ENCODE peak calls at places on chromosomes 3 and 15, in four cellular contexts. L is heart right ventricle; E is activated naive CD8-positive, alpha-beta T cell treated with anti-CD3 and anti-CD28 coated beads, Interleukin-2, amount 50 U/mL, for 16 hours; J is activated CD4-positive, alpha-beta T cell treated with anti-CD3 and anti-CD28 coated beads, Interleukin-2, amount 10 ng/mL, durations not matched to agents 7 days and 5 days. H is an unnamed sample.

GRCh38 chr15:75775296-75776074 is 62.8 kb upstream of the CSPG4 start:
- DNase-seq in L (no peak), E (no peak), J (no peak), H (no peak)

GRCh38 chr3:167656821-167657220 is 3.1 kb upstream of the WDR49 start:
- DNase-seq in J (no peak), L (no peak), E (no peak), H (no peak)

GRCh38 chr3:127712881-127713771 is 40.4 kb downstream of the ABTB1 start:
- DNase-seq in E (no peak), J (no peak), L (no peak), H (no peak)

GRCh38 chr3:186107148-186108105 is 1.5 kb downstream of the ETV5 start:
- DNase-seq in E (no peak), L (peak; percentile 58), J (peak; percentile 56), H (peak; percentile 76)

GRCh38 chr3:148896062-148896461 is 31.0 kb downstream of the CPA3 start:
- DNase-seq in J (no peak), L (no peak), E (no peak), H (no peak)

GRCh38 chr3:69009559-69010410 is 3.7 kb downstream of the EOGT start:
- DNase-seq in E (no peak), J (no peak), L (no peak), H (no peak)

GRCh38 chr3:168839692-168840091 is 744.0 kb upstream of the GOLIM4 start:
- DNase-seq in L (no peak), E (no peak), J (no peak), H (no peak)

GRCh38 chr15:38879909-38880471 is 315.4 kb upstream of the RASGRP1 start:
- DNase-seq in E (no peak), J (no peak), L (peak; percentile 9), H (no peak)

GRCh38 chr3:54240319-54240718 is 118.0 kb downstream of the CACNA2D3 start:
- DNase-seq in J (no peak), E (no peak), L (no peak), H (no peak)

GRCh38 chr3:17771177-17772048 is 29.0 kb upstream of the TBC1D5 start:
- DNase-seq in J (no peak), L (no peak), E (no peak), H (no peak)

GRCh38 chr15:65952425-65953053 is 83.2 kb downstream of the RAB11A start:
- DNase-seq in E (no peak), J (no peak), L (no peak), H (no peak)

GRCh38 chr15:59406446-59406845 is 31.5 kb upstream of the FAM81A start:
- DNase-seq in J (no peak), E (no peak), L (no peak), H (no peak)

GRCh38 chr3:535566-536416 is 339.2 kb downstream of the CHL1 start:
- DNase-seq in L (peak; percentile 24), E (no peak), J (no peak), H (no peak)

GRCh38 chr3:140113983-140114923 is 179.3 kb downstream of the CLSTN2 start:
- DNase-seq in L (no peak), E (no peak), J (no peak), H (peak; percentile 8)

GRCh38 chr3:15305366-15305844 is 27.0 kb downstream of the SH3BP5 start:
- DNase-seq in E (no peak), J (no peak), L (no peak), H (no peak)

GRCh38 chr3:7328339-7328738 is 467.4 kb downstream of the GRM7 start:
- DNase-seq in E (no peak), J (no peak), L (no peak), H (no peak)